ENCODE peak calls at places on chromosomes 6 and 20, in six cellular contexts. One of them, this sample, is unnamed. For H3K9me2, the result is how much of the 10 kb centered on the place peaks cover.

GRCh38 chr6:37631295-37631694 is 66.4 kb downstream of the MDGA1 start:
- DNase-seq in PC-9: peak
- DNase-seq in PC-3: no peak
- DNase-seq in SK-N-SH: no peak
- DNase-seq in Karpas-422: peak
- DNase-seq in GM23248: no peak
- DNase-seq in this sample: no peak

GRCh38 chr6:79630883-79631799 is at the start of gene SH3BGRL2:
- DNase-seq in PC-9: peak
- DNase-seq in PC-3: peak
- DNase-seq in SK-N-SH: peak
- DNase-seq in Karpas-422: no peak
- DNase-seq in GM23248: peak
- DNase-seq in this sample: peak

GRCh38 chr6:108622601-108623335 is 62.1 kb downstream of the FOXO3 start:
- DNase-seq in PC-9: no peak
- DNase-seq in PC-3: no peak
- DNase-seq in SK-N-SH: peak
- DNase-seq in Karpas-422: no peak
- DNase-seq in GM23248: peak
- DNase-seq in this sample: peak

GRCh38 chr6:37524025-37524647 is 24.4 kb upstream of the CCDC167 start:
- DNase-seq in PC-9: no peak
- DNase-seq in PC-3: peak
- DNase-seq in SK-N-SH: no peak
- DNase-seq in Karpas-422: no peak
- DNase-seq in GM23248: peak
- DNase-seq in this sample: no peak

GRCh38 chr6:13877116-13877515 is 47.6 kb upstream of the RNF182 start:
- DNase-seq in PC-9: no peak
- DNase-seq in PC-3: no peak
- DNase-seq in SK-N-SH: no peak
- DNase-seq in Karpas-422: no peak
- DNase-seq in GM23248: peak
- DNase-seq in this sample: no peak

GRCh38 chr6:90083891-90084290 is 189.6 kb downstream of the GJA10 start:
- DNase-seq in PC-9: no peak
- DNase-seq in PC-3: no peak
- DNase-seq in SK-N-SH: no peak
- DNase-seq in Karpas-422: peak
- DNase-seq in GM23248: no peak
- DNase-seq in this sample: no peak

GRCh38 chr6:16982827-16983226 is 119.0 kb upstream of the STMND1 start:
- DNase-seq in PC-9: no peak
- DNase-seq in PC-3: no peak
- DNase-seq in SK-N-SH: no peak
- DNase-seq in Karpas-422: no peak
- DNase-seq in GM23248: peak
- DNase-seq in this sample: no peak

GRCh38 chr6:165052561-165053500 is 256.6 kb downstream of the C6orf118 start:
- DNase-seq in PC-9: no peak
- DNase-seq in PC-3: no peak
- DNase-seq in SK-N-SH: no peak
- DNase-seq in Karpas-422: no peak
- DNase-seq in GM23248: no peak
- DNase-seq in this sample: no peak

GRCh38 chr6:133787859-133788505 is 100.9 kb upstream of the TCF21 start:
- DNase-seq in PC-9: no peak
- DNase-seq in PC-3: no peak
- DNase-seq in SK-N-SH: no peak
- DNase-seq in Karpas-422: no peak
- DNase-seq in GM23248: no peak
- DNase-seq in this sample: no peak

GRCh38 chr6:158408552-158409130 is 96.4 kb downstream of the TULP4 start:
- DNase-seq in PC-9: no peak
- DNase-seq in PC-3: no peak
- DNase-seq in SK-N-SH: peak
- DNase-seq in Karpas-422: no peak
- DNase-seq in GM23248: peak
- DNase-seq in this sample: no peak

GRCh38 chr20:37464611-37465010 is 56.4 kb upstream of the NNAT start:
- DNase-seq in PC-9: no peak
- DNase-seq in PC-3: no peak
- DNase-seq in SK-N-SH: no peak
- DNase-seq in Karpas-422: no peak
- DNase-seq in GM23248: no peak
- DNase-seq in this sample: no peak

GRCh38 chr6:28673417-28673799 is 147.7 kb downstream of the GPX5 start:
- DNase-seq in PC-9: no peak
- DNase-seq in PC-3: no peak
- DNase-seq in SK-N-SH: no peak
- DNase-seq in Karpas-422: no peak
- DNase-seq in GM23248: no peak
- DNase-seq in this sample: no peak

GRCh38 chr20:63740070-63740500 is 509 bp downstream of the SLC2A4RG start:
- DNase-seq in PC-9: no peak
- DNase-seq in PC-3: peak
- DNase-seq in SK-N-SH: peak
- DNase-seq in Karpas-422: peak
- DNase-seq in GM23248: peak
- DNase-seq in this sample: peak

GRCh38 chr6:36627801-36628246 is 33.7 kb downstream of the SRSF3 start:
- DNase-seq in PC-9: no peak
- DNase-seq in PC-3: no peak
- DNase-seq in SK-N-SH: no peak
- DNase-seq in Karpas-422: no peak
- DNase-seq in GM23248: peak
- DNase-seq in this sample: peak

GRCh38 chr6:24356310-24357035 is 1.4 kb downstream of the DCDC2 start:
- DNase-seq in PC-9: no peak
- DNase-seq in PC-3: no peak
- DNase-seq in SK-N-SH: no peak
- DNase-seq in Karpas-422: no peak
- DNase-seq in GM23248: no peak
- DNase-seq in this sample: no peak

GRCh38 chr6:161452241-161452640 is 178.4 kb upstream of the AGPAT4 start:
- DNase-seq in PC-9: no peak
- DNase-seq in PC-3: no peak
- DNase-seq in SK-N-SH: no peak
- DNase-seq in Karpas-422: no peak
- DNase-seq in GM23248: no peak
- DNase-seq in this sample: no peak

GRCh38 chr20:43442310-43442880 is 15.3 kb upstream of the SRSF6 start:
- DNase-seq in PC-9: no peak
- DNase-seq in PC-3: peak
- DNase-seq in SK-N-SH: no peak
- DNase-seq in Karpas-422: no peak
- DNase-seq in GM23248: peak
- DNase-seq in this sample: peak

GRCh38 chr20:31985152-31985551 is 17.2 kb downstream of the XKR7 start:
- DNase-seq in PC-9: no peak
- DNase-seq in PC-3: no peak
- DNase-seq in SK-N-SH: no peak
- DNase-seq in Karpas-422: no peak
- DNase-seq in GM23248: no peak
- DNase-seq in this sample: no peak

GRCh38 chr6:108644252-108644651 is 83.5 kb downstream of the FOXO3 start:
- DNase-seq in PC-9: no peak
- DNase-seq in PC-3: no peak
- DNase-seq in SK-N-SH: no peak
- DNase-seq in Karpas-422: no peak
- DNase-seq in GM23248: no peak
- DNase-seq in this sample: no peak

GRCh38 chr6:111721677-111722219 is 116.1 kb upstream of the TRAF3IP2 start:
- DNase-seq in PC-9: no peak
- DNase-seq in PC-3: peak
- DNase-seq in SK-N-SH: peak
- DNase-seq in Karpas-422: peak
- DNase-seq in GM23248: peak
- DNase-seq in this sample: peak

GRCh38 chr6:139955366-139956155 is 581.1 kb upstream of the CITED2 start:
- DNase-seq in PC-9: no peak
- DNase-seq in PC-3: peak
- DNase-seq in SK-N-SH: no peak
- DNase-seq in Karpas-422: no peak
- DNase-seq in GM23248: no peak
- DNase-seq in this sample: peak

GRCh38 chr6:122996797-122997520 is 924 bp downstream of the CLVS2 start:
- DNase-seq in PC-9: no peak
- DNase-seq in PC-3: no peak
- DNase-seq in SK-N-SH: peak
- DNase-seq in Karpas-422: no peak
- DNase-seq in GM23248: no peak
- DNase-seq in this sample: no peak

GRCh38 chr20:20849126-20849525 is 136.7 kb upstream of the RALGAPA2 start:
- DNase-seq in PC-9: no peak
- DNase-seq in PC-3: no peak
- DNase-seq in SK-N-SH: no peak
- DNase-seq in Karpas-422: no peak
- DNase-seq in GM23248: no peak
- DNase-seq in this sample: no peak

GRCh38 chr6:33673847-33674246 is 37.7 kb downstream of the UQCC2 start:
- DNase-seq in PC-9: no peak
- DNase-seq in PC-3: no peak
- DNase-seq in SK-N-SH: no peak
- DNase-seq in Karpas-422: no peak
- DNase-seq in GM23248: no peak
- DNase-seq in this sample: no peak

GRCh38 chr6:44504321-44504761 is 116.8 kb downstream of the CDC5L start:
- DNase-seq in PC-9: no peak
- DNase-seq in PC-3: no peak
- DNase-seq in SK-N-SH: no peak
- DNase-seq in Karpas-422: no peak
- DNase-seq in GM23248: no peak
- DNase-seq in this sample: no peak

GRCh38 chr6:44505751-44506150 is 118.2 kb downstream of the CDC5L start:
- DNase-seq in PC-9: no peak
- DNase-seq in PC-3: no peak
- DNase-seq in SK-N-SH: no peak
- DNase-seq in Karpas-422: no peak
- DNase-seq in GM23248: no peak
- DNase-seq in this sample: no peak

GRCh38 chr6:44500074-44500473 is 112.6 kb downstream of the CDC5L start:
- DNase-seq in PC-9: no peak
- DNase-seq in PC-3: no peak
- DNase-seq in SK-N-SH: no peak
- DNase-seq in Karpas-422: no peak
- DNase-seq in GM23248: no peak
- DNase-seq in this sample: no peak

GRCh38 chr6:44507014-44507413 is 119.5 kb downstream of the CDC5L start:
- DNase-seq in PC-9: no peak
- DNase-seq in PC-3: no peak
- DNase-seq in SK-N-SH: no peak
- DNase-seq in Karpas-422: no peak
- DNase-seq in GM23248: no peak
- DNase-seq in this sample: no peak

GRCh38 chr6:44503471-44503870 is 116.0 kb downstream of the CDC5L start:
- DNase-seq in PC-9: no peak
- DNase-seq in PC-3: no peak
- DNase-seq in SK-N-SH: no peak
- DNase-seq in Karpas-422: no peak
- DNase-seq in GM23248: no peak
- DNase-seq in this sample: no peak
- H3K9me2 ChIP-seq in PC-9: under half
- H3K9me2 ChIP-seq in PC-3: under half
- H3K9me2 ChIP-seq in SK-N-SH: under half
- H3K9me2 ChIP-seq in Karpas-422: under half
- H3K9me2 ChIP-seq in GM23248: under half
- H3K9me2 ChIP-seq in this sample: under half

DNA sequence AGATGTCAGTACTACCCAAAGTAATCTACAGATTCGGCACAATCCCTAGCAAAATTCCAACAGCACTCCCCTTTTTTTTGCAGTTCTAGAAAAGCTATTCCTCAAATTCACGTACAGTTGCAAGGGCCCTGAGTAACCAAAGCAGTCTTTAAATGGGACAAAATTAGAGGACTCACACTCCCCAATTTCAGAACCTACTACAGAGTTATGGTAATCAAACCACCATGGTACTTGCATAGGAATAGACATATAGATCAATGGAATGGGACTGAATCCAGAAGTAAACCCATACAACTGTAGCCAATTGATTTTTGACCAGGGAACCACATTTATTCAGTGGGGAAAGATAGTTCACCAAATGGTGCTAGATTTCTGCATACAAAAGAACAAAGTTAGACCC is 350.8 kb downstream of the CDKAL1 start:
- DNase-seq in PC-9: no peak
- DNase-seq in PC-3: no peak
- DNase-seq in SK-N-SH: no peak
- DNase-seq in Karpas-422: no peak
- DNase-seq in GM23248: no peak
- DNase-seq in this sample: no peak
- H3K9me2 ChIP-seq in PC-9: under half
- H3K9me2 ChIP-seq in PC-3: under half
- H3K9me2 ChIP-seq in SK-N-SH: under half
- H3K9me2 ChIP-seq in Karpas-422: under half
- H3K9me2 ChIP-seq in GM23248: under half
- H3K9me2 ChIP-seq in this sample: under half

GRCh38 chr20:57264151-57264792 is 2.2 kb downstream of the BMP7 start:
- DNase-seq in PC-9: no peak
- DNase-seq in PC-3: no peak
- DNase-seq in SK-N-SH: no peak
- DNase-seq in Karpas-422: no peak
- DNase-seq in GM23248: no peak
- DNase-seq in this sample: peak
- H3K9me2 ChIP-seq in PC-9: under half
- H3K9me2 ChIP-seq in PC-3: under half
- H3K9me2 ChIP-seq in SK-N-SH: under half
- H3K9me2 ChIP-seq in Karpas-422: under half
- H3K9me2 ChIP-seq in GM23248: under half
- H3K9me2 ChIP-seq in this sample: under half

DNA sequence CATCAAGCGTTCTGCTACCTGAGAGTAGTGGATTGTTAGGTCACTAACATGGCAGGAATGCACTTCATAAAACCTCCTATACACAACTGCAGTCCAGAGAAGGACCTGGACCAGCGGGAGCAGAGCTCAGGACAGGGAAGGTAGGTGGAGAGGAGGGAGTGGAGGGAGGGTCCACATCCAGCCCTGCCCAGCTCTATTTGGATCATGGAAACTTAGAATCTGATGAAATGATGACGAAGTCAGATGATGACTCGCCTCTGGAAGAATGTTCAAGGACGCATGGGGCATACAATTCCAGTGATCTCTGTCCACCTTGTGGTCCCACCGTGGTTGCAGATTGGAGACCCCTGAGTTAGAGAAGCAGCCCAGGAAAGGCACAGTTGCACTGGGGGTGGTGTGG is 68.8 kb downstream of the CLIC5 start:
- DNase-seq in PC-9: no peak
- DNase-seq in PC-3: no peak
- DNase-seq in SK-N-SH: no peak
- DNase-seq in Karpas-422: no peak
- DNase-seq in GM23248: peak
- DNase-seq in this sample: no peak
- H3K9me2 ChIP-seq in PC-9: under half
- H3K9me2 ChIP-seq in PC-3: under half
- H3K9me2 ChIP-seq in SK-N-SH: under half
- H3K9me2 ChIP-seq in Karpas-422: under half
- H3K9me2 ChIP-seq in GM23248: under half
- H3K9me2 ChIP-seq in this sample: under half